ENCODE peak calls at places on chromosomes 13 and 19, in five cellular contexts. Y is mammary epithelial cell, S is gastrocnemius medialis, D is fibroblast of lung, R is tibial nerve. X is an unnamed sample.

GRCh38 chr19:2315818-2316353 is 7.9 kb upstream of the LINGO3 start:
- DNase-seq in Y (no peak), S (peak), D (peak), R (peak), X (peak)

GRCh38 chr13:98984118-98984517 is 6.3 kb upstream of the DOCK9 start:
- DNase-seq in Y (no peak), S (no peak), D (no peak), R (no peak), X (no peak)

GRCh38 chr19:49559928-49560327 is 20.4 kb downstream of the NOSIP start:
- DNase-seq in Y (no peak), S (no peak), D (no peak), R (no peak), X (no peak)

GRCh38 chr19:35065574-35065973 is 24.1 kb downstream of the HPN start:
- DNase-seq in Y (no peak), S (no peak), D (no peak), R (no peak), X (no peak)

GRCh38 chr19:41799444-41800000 is 3.1 kb downstream of the CEACAM3 start:
- DNase-seq in Y (no peak), S (no peak), D (no peak), R (no peak), X (no peak)

GRCh38 chr13:26708007-26708297 is 52.6 kb downstream of the GPR12 start:
- DNase-seq in Y (no peak), S (no peak), D (no peak), R (no peak), X (no peak)

GRCh38 chr13:67015976-67016600 is 214.0 kb downstream of the PCDH9 start:
- DNase-seq in Y (no peak), S (no peak), D (no peak), R (no peak), X (no peak)

GRCh38 chr13:113272791-113273190 is 24.2 kb upstream of the LAMP1 start:
- DNase-seq in Y (no peak), S (no peak), D (no peak), R (no peak), X (no peak)

GRCh38 chr13:26457212-26457611 is 100.3 kb upstream of the WASF3 start:
- DNase-seq in Y (peak), S (no peak), D (no peak), R (no peak), X (no peak)

GRCh38 chr13:45242070-45242469 is 41.2 kb upstream of the KCTD4 start:
- DNase-seq in Y (peak), S (no peak), D (peak), R (no peak), X (no peak)

GRCh38 chr19:35868172-35868822 is at the start of gene APLP1:
- DNase-seq in Y (no peak), S (no peak), D (no peak), R (no peak), X (peak)

GRCh38 chr19:49361438-49362047 is 673 bp downstream of the TEAD2 start:
- DNase-seq in Y (peak), S (peak), D (peak), R (peak), X (peak)

GRCh38 chr13:111256458-111256857 is 64.0 kb upstream of the TEX29 start:
- DNase-seq in Y (no peak), S (no peak), D (no peak), R (no peak), X (no peak)

DNA sequence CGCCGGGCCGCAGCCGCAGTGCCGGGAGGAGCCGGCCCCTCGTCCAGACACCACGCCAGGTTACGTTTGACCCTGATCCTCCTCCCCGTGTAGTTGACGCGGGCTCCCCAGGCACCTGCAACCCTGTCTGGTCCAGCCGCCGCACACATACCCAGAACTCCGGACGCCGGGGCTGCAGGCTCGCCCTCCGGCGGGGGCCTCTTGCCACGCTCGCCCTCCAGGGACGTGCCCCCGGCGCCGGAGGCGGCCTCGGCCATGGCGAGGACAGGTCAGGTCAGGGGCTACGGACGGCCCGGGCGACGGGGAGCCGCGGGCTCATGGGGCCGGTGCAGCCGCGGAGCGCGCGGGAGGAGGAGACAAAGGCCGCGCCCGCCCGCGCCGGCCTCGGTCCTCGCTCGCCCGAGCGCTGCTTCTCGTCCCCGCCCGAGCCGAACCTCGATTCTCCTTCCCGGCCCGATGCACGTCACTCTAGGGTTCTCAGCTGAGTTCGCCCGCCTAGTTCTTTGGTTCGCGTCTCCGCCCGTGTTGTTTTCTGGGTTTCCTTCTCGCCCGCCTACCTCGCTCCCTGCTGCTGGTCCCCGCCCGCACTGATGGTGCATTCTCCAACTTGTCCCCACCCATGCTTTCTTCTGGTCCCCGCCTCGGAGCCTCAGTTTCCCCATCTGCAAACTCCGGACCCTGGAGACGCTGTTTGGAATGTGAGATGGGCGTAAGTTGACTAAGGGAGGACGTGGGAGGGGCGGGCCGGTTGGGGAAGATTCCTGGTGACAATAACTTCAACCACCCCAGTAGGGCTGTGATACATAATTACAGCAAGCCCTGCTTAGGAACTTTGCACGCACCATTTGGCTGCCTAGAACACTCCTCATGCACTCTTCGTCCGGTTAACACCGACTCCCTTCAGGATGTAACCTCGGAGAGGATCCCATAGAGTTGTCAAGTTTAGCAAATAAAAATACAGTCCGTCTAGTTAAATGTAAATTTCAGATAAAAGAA is at the start of gene ANO8:
- DNase-seq in Y (peak), S (peak), D (peak), R (peak), X (peak)
- TF ChIP-seq CTCF in Y (no peak), S (no peak), D (no peak), R (no peak), X (no peak)

GRCh38 chr19:5251096-5252065 is 89.2 kb downstream of the PTPRS start:
- DNase-seq in Y (no peak), S (no peak), D (no peak), R (no peak), X (no peak)
- H3K4me3 ChIP-seq in Y (no peak), S (no peak), D (no peak), R (no peak), X (no peak)

DNA sequence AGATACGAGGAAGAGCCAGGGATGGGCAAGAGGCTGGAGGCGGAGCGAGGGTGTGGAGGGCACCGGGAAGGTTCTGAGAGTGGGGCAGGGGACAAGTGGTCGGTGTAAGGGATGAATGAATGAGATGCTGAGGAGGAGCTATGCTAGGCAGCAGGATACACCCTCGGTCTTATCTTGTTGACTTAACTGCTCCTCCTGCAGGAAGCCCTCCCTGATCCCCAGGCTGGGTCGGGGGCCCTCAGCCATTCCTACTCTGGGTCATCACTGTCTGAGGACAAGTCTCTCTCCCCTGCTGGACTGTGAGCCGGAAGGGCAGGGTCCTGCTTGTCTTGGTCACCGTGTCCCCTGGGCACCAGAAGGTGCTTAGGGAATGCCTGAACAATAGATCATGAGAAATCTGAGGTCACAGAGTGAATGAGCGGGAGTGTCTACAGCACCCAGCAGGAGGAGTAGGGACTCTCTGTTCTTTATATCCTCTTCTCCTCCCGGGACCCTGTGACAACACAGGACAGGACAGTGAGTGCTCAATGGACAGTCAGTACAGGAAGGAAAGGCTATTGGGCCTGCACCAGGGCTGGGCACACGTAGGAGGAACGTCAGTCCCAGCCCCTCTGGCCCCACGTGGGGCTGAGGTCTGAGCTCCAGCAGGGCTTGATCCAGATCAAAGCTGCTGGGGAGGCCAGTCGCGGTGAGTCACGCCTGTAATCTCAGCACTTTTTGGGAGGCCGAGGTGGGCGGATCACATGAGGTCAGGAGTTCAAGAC is 6.5 kb downstream of the NKPD1 start:
- DNase-seq in Y (peak), S (no peak), D (peak), R (no peak), X (peak)
- TF ChIP-seq CTCF in Y (no peak), S (no peak), D (no peak), R (no peak), X (no peak)

GRCh38 chr19:15253076-15253475 is 20.8 kb upstream of the EPHX3 start:
- DNase-seq in Y (no peak), S (no peak), D (no peak), R (no peak), X (no peak)
- H3K4me3 ChIP-seq in Y (no peak), S (no peak), D (no peak), R (no peak), X (no peak)

DNA sequence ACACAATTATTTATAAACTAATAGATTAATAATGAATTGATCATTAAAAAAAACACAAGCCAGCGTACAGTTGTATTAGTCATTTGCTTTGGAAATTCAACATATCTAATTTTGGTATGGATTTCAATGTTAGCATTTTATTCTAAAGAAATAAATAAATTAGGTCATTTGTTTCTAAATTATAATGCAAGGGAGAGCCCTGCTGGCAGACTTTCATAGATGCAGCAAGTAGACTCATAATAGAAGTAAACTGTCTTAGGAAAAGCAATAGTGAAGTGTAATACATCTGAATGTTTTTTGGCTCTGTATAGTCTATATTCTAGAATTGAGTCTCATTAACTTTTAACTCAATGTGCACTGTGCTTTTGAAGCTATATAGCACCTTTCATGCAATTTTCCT is 982.4 kb upstream of the MIR17HG start:
- DNase-seq in Y (peak), S (no peak), D (peak), R (no peak), X (no peak)
- TF ChIP-seq CTCF in Y (peak), S (no peak), D (peak), R (no peak), X (no peak)

GRCh38 chr13:47892374-47892773 is 108.7 kb downstream of the SUCLA2 start:
- DNase-seq in Y (no peak), S (no peak), D (no peak), R (no peak), X (no peak)

GRCh38 chr13:47896546-47896945 is 104.5 kb downstream of the SUCLA2 start:
- DNase-seq in Y (no peak), S (no peak), D (no peak), R (no peak), X (no peak)

GRCh38 chr13:47896111-47896510 is 105.0 kb downstream of the SUCLA2 start:
- DNase-seq in Y (no peak), S (no peak), D (no peak), R (no peak), X (no peak)

GRCh38 chr13:47890146-47890814 is 110.8 kb downstream of the SUCLA2 start:
- DNase-seq in Y (no peak), S (no peak), D (no peak), R (no peak), X (no peak)

GRCh38 chr13:47893527-47893926 is 107.5 kb downstream of the SUCLA2 start:
- DNase-seq in Y (no peak), S (no peak), D (no peak), R (no peak), X (no peak)
- H3K4me3 ChIP-seq in Y (no peak), S (no peak), D (no peak), R (no peak), X (no peak)

GRCh38 chr13:65615506-65615905 is 1614.6 kb downstream of the PCDH9 start:
- DNase-seq in Y (no peak), S (no peak), D (no peak), R (no peak), X (no peak)

GRCh38 chr13:65613004-65613403 is 1617.1 kb downstream of the PCDH9 start:
- DNase-seq in Y (no peak), S (no peak), D (no peak), R (no peak), X (no peak)
- TF ChIP-seq CTCF in Y (peak), S (no peak), D (peak), R (no peak), X (no peak)

DNA sequence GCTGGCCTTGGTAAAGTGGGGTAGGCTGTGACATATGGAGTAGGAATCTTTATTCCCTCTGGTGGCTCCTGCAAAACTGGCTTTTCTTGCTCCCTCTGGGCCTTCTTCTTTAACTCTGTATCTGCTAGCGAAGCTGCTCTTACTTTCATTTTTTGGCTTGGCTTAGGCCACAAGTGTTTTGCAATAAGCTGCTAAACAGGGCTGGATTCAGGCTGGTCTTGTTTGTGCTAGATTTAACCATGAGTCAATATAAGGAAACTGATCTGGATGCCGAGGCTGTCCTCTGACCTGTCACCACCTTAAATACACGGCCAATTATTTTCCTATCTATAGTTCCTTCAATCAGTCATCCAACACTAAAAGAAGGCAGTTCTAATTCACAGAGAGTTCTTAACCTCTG is 42.4 kb downstream of the ZNF493 start:
- DNase-seq in Y (peak), S (no peak), D (peak), R (no peak), X (no peak)
- H3K4me3 ChIP-seq in Y (no peak), S (no peak), D (no peak), R (no peak), X (no peak)

DNA sequence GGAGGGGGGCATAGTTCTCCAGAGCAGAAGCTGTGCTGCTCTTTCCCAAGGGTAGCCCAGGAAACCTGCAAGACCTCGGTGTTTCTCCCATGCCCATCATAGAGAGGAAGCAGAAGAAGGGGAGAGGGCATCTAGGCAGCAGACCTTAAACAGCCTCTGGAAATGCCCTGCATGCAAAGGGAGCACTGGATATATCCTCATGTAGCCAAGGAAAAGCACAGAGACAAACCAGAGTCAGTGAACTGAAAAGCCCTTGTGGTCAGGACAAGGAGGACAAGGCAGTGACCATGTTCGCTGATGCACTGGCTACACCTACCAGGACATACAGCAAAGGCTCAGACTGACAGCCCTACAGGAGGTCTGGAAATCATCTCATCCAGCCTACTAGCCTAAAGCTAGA is 4.2 kb upstream of the TBC1D4 start:
- DNase-seq in Y (no peak), S (no peak), D (no peak), R (no peak), X (no peak)
- TF ChIP-seq CTCF in Y (no peak), S (no peak), D (no peak), R (no peak), X (no peak)

GRCh38 chr13:65034266-65034665 is 2195.9 kb downstream of the PCDH9 start:
- DNase-seq in Y (no peak), S (no peak), D (no peak), R (no peak), X (no peak)
- H3K4me3 ChIP-seq in Y (no peak), S (no peak), D (no peak), R (no peak), X (no peak)